ENCODE peak calls at places on chromosomes 6 and 20, in five cellular contexts. J is amygdala, L is HCT116, F is 8988T, E is GDM1. Q is an unnamed sample.

GRCh38 chr20:35742741-35743523 is 872 bp upstream of the RBM39 start:
- DNase-seq in J (no peak), L (no peak), F (no peak), E (peak; percentile 26), Q (peak; percentile 39)

GRCh38 chr6:168215121-168215808 is 104.3 kb downstream of the DACT2 start:
- DNase-seq in J (no peak), L (no peak), F (no peak), E (no peak), Q (no peak)

GRCh38 chr6:117840541-117840983 is 66.5 kb upstream of the SLC35F1 start:
- DNase-seq in J (no peak), L (peak; percentile 68), F (no peak), E (no peak), Q (no peak)

GRCh38 chr6:135346747-135347146 is 150.8 kb downstream of the AHI1 start:
- DNase-seq in J (no peak), L (no peak), F (no peak), E (no peak), Q (no peak)

GRCh38 chr6:24836116-24836515 is 37.4 kb upstream of the ARMH2 start:
- DNase-seq in J (no peak), L (no peak), F (no peak), E (no peak), Q (no peak)

GRCh38 chr6:4637691-4638433 is 138.3 kb upstream of the CDYL start:
- DNase-seq in J (no peak), L (peak; percentile 16), F (no peak), E (no peak), Q (no peak)

GRCh38 chr20:57393321-57394086 is 2.3 kb downstream of the RBM38 start:
- DNase-seq in J (no peak), L (no peak), F (no peak), E (no peak), Q (no peak)

GRCh38 chr6:168574699-168575195 is 133.8 kb downstream of the SMOC2 start:
- DNase-seq in J (no peak), L (peak; percentile 21), F (no peak), E (no peak), Q (no peak)

GRCh38 chr6:4774715-4775590 is 1.3 kb upstream of the CDYL start:
- DNase-seq in J (no peak), L (no peak), F (peak; percentile 27), E (peak; percentile 32), Q (no peak)

GRCh38 chr6:89013463-89013862 is 50.0 kb upstream of the RNGTT start:
- DNase-seq in J (no peak), L (no peak), F (no peak), E (no peak), Q (no peak)

GRCh38 chr20:32909896-32910571 is 51.3 kb downstream of the EFCAB8 start:
- DNase-seq in J (no peak), L (no peak), F (no peak), E (no peak), Q (no peak)

GRCh38 chr6:136251394-136251793 is 1.3 kb upstream of the MTFR2 start:
- DNase-seq in J (no peak), L (no peak), F (no peak), E (no peak), Q (no peak)

GRCh38 chr6:33768644-33769120 is 20.2 kb downstream of the LEMD2 start:
- DNase-seq in J (peak; percentile 62), L (peak; percentile 48), F (peak; percentile 82), E (peak; percentile 44), Q (no peak)

GRCh38 chr20:15656124-15656523 is 917.1 kb downstream of the KIF16B start:
- DNase-seq in J (no peak), L (no peak), F (no peak), E (no peak), Q (no peak)

GRCh38 chr6:87210979-87211378 is 55.6 kb downstream of the ZNF292 start:
- DNase-seq in J (no peak), L (no peak), F (no peak), E (no peak), Q (no peak)

GRCh38 chr6:73042892-73043291 is 182.4 kb downstream of the KHDC1L start:
- DNase-seq in J (no peak), L (no peak), F (no peak), E (no peak), Q (no peak)

GRCh38 chr6:4008324-4009047 is 70.5 kb downstream of the FAM217A start:
- DNase-seq in J (no peak), L (peak; percentile 56), F (no peak), E (peak; percentile 33), Q (peak; percentile 37)

GRCh38 chr6:12343440-12344162 is 53.4 kb downstream of the EDN1 start:
- DNase-seq in J (no peak), L (no peak), F (no peak), E (no peak), Q (no peak)

GRCh38 chr20:7770578-7770977 is 169.7 kb downstream of the HAO1 start:
- DNase-seq in J (no peak), L (no peak), F (no peak), E (no peak), Q (no peak)

GRCh38 chr6:97399208-97399607 is 116.2 kb upstream of the MMS22L start:
- DNase-seq in J (no peak), L (no peak), F (no peak), E (no peak), Q (no peak)

GRCh38 chr20:59518881-59519706 is 85.2 kb upstream of the PHACTR3 start:
- DNase-seq in J (no peak), L (peak; percentile 51), F (peak; percentile 77), E (peak; percentile 24), Q (no peak)

GRCh38 chr6:5112065-5112799 is 27.1 kb downstream of the PPP1R3G start:
- DNase-seq in J (no peak), L (peak; percentile 13), F (no peak), E (no peak), Q (no peak)

GRCh38 chr6:106790146-106790770 is 160.9 kb downstream of the QRSL1 start:
- DNase-seq in J (no peak), L (no peak), F (no peak), E (no peak), Q (no peak)

GRCh38 chr6:170087946-170088348 is 202.9 kb downstream of the DLL1 start:
- DNase-seq in J (no peak), L (no peak), F (no peak), E (peak; percentile 69), Q (no peak)

GRCh38 chr6:148884461-148884860 is 137.6 kb downstream of the UST start:
- DNase-seq in J (no peak), L (no peak), F (no peak), E (peak; percentile 12), Q (no peak)

GRCh38 chr6:161226005-161226964 is 47.6 kb downstream of the AGPAT4 start:
- DNase-seq in J (no peak), L (no peak), F (no peak), E (peak; percentile 35), Q (no peak)

GRCh38 chr20:53346266-53346665 is 247.4 kb downstream of the ZNF217 start:
- DNase-seq in J (no peak), L (no peak), F (no peak), E (no peak), Q (no peak)

GRCh38 chr6:133187114-133187513 is 54.0 kb upstream of the EYA4 start:
- DNase-seq in J (no peak), L (no peak), F (no peak), E (no peak), Q (no peak)

GRCh38 chr20:61538481-61539265 is 286.6 kb downstream of the CDH4 start:
- DNase-seq in J (no peak), L (no peak), F (no peak), E (no peak), Q (no peak)

GRCh38 chr6:94372229-94372628 is 952.9 kb upstream of the EPHA7 start:
- DNase-seq in J (peak; percentile 18), L (no peak), F (no peak), E (no peak), Q (no peak)

GRCh38 chr6:140040391-140040790 is 665.9 kb upstream of the CITED2 start:
- DNase-seq in J (no peak), L (no peak), F (no peak), E (no peak), Q (no peak)